ENCODE peak calls at places on chromosomes 5 and 9, in six cellular contexts. R, N, Z, M, E and J are unnamed samples.

GRCh38 chr9:90925581-90926257 is 124.1 kb downstream of the SYK start:
- DNase-seq in Z (no peak), N (no peak), M (no peak), E (no peak), R (no peak), J (no peak)

GRCh38 chr5:72314571-72315172 is 5.4 kb downstream of the MRPS27 start:
- DNase-seq in N (peak), R (no peak), M (peak), Z (no peak), E (peak), J (no peak)

GRCh38 chr5:159208508-159209437 is 580 bp downstream of the RNF145 start:
- DNase-seq in E (peak), M (peak), Z (peak), R (no peak), N (peak), J (no peak)

GRCh38 chr5:96026334-96027065 is 64.8 kb upstream of the ELL2 start:
- DNase-seq in E (no peak), N (no peak), M (no peak), R (no peak), Z (no peak), J (peak)

GRCh38 chr5:6266671-6267197 is 111.6 kb downstream of the MED10 start:
- DNase-seq in R (no peak), N (no peak), M (no peak), E (no peak), Z (no peak), J (no peak)

GRCh38 chr5:124662261-124662781 is 84.1 kb downstream of the ZNF608 start:
- DNase-seq in Z (no peak), N (no peak), M (peak), R (no peak), E (no peak), J (peak)

GRCh38 chr5:12016149-12016740 is 112.0 kb upstream of the CTNND2 start:
- DNase-seq in M (no peak), N (no peak), R (no peak), E (no peak), Z (peak), J (no peak)

GRCh38 chr5:139635606-139636206 is 12.4 kb upstream of the CXXC5 start:
- DNase-seq in Z (peak), E (peak), M (peak), N (peak), R (no peak), J (no peak)

GRCh38 chr5:63820557-63820956 is 141.7 kb downstream of the HTR1A start:
- DNase-seq in E (no peak), M (no peak), R (no peak), N (no peak), Z (no peak), J (no peak)

GRCh38 chr9:98860871-98861293 is 53.4 kb downstream of the GALNT12 start:
- DNase-seq in R (no peak), E (peak), M (peak), N (no peak), Z (no peak), J (no peak)

GRCh38 chr5:151659001-151659754 is 27.5 kb downstream of the SPARC start:
- DNase-seq in E (peak), R (peak), M (peak), N (peak), Z (peak), J (peak)

GRCh38 chr5:75651575-75651974 is 40.3 kb downstream of the ANKDD1B start:
- DNase-seq in R (no peak), E (no peak), M (no peak), N (no peak), Z (no peak), J (no peak)

GRCh38 chr5:150544606-150545219 is 36.8 kb downstream of the NDST1 start:
- DNase-seq in E (peak), M (peak), N (peak), R (peak), Z (peak), J (peak)

GRCh38 chr9:97923529-97924108 is 1.3 kb upstream of the TRMO start:
- DNase-seq in Z (peak), N (peak), R (peak), M (peak), E (peak), J (peak)

GRCh38 chr9:134032456-134033222 is 7.4 kb downstream of the BRD3OS start:
- DNase-seq in R (no peak), Z (no peak), N (no peak), E (no peak), M (no peak), J (no peak)

DNA sequence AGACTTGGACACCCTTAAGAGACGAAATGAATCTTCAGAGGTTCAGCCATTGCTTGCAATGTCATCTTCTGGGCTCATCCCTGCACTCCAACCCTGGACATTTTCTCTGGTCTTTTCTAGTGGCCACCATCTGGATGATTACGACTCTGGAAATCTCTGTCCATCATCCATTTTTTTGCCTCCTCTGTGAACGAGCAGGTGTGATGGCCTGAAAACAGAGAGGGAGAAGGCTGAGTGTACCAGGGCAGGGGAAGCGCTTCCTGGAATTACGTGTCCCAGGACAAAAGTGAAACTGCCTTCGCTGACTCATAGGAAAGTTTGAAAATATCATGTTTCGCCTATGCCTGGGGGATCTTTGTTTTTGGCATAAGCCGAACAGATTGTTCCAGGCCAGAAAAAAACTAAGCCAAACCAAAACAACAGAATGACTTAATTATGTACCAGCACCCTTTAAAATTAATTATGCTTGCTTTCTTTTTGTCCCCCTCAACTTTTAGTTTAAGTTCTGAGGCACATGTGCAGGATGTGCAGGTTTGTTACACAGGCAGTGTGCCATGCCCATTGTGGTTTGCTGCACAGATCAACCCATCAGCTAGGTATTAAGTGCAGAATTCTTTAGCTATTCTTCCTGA is 31.9 kb downstream of the ANKRD33B start:
- DNase-seq in Z (no peak), E (no peak), R (no peak), M (peak), N (peak), J (peak)
- H3K9ac ChIP-seq in Z (no peak), E (peak), R (no peak), M (peak), N (no peak), J (peak)

GRCh38 chr5:129996896-129997295 is 92.6 kb downstream of the CHSY3 start:
- DNase-seq in Z (no peak), M (no peak), N (no peak), R (no peak), E (no peak), J (no peak)

GRCh38 chr5:130002183-130002582 is 97.9 kb downstream of the CHSY3 start:
- DNase-seq in N (no peak), Z (no peak), E (no peak), R (no peak), M (no peak), J (no peak)

GRCh38 chr5:130002876-130003275 is 98.6 kb downstream of the CHSY3 start:
- DNase-seq in N (no peak), M (no peak), R (no peak), E (no peak), Z (no peak), J (no peak)

DNA sequence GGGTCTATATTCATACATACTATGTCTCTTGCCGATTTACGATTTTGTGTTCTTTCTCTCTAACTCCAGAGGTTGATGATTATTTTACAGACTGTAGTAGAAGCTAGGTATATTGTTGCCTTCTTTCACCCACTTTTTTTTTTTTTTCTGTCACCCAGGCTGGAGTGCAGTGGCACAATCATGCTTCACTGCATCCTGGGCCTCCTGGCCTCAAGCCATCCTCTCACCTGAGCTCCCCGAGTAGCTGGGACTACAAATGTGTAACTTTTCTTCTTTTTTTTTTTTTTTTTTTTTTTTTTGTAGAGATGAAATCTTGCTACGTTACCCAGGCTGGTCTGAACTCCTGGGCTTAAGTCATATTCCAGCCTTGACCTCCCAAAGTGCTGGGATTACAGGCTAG is 96.2 kb downstream of the CHSY3 start:
- DNase-seq in E (no peak), M (no peak), Z (no peak), N (no peak), R (no peak), J (no peak)
- TF ChIP-seq JUND in E (no peak), M (no peak), Z (no peak), N (no peak), R (no peak), J (no peak)

GRCh38 chr9:121887553-121888437 is 205.3 kb downstream of the TTLL11 start:
- DNase-seq in Z (no peak), M (no peak), N (no peak), R (no peak), E (peak), J (no peak)
- H3K9ac ChIP-seq in Z (no peak), M (no peak), N (no peak), R (no peak), E (peak), J (no peak)

DNA sequence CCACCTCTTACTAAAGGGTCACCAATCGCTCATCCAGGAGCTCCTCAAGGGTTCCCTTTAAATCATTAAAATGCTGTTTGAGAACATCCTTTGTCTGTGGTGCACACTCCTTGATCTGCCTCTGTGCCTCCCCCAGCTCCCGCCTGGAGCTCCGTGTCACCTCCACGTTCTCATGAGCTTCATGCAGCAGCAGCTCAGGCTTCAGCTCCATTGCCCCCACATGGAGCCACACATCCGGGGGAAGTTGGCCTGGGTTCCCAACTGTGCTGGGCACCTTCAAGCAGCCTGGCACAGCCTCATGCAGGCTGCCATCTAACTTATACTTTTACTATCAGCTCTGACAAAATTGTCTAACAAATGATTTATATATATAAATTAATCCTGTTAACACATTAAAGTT is 585.8 kb upstream of the FAM174A start:
- DNase-seq in M (no peak), Z (no peak), R (no peak), N (no peak), E (no peak), J (no peak)
- TF ChIP-seq JUND in M (no peak), Z (no peak), R (no peak), N (no peak), E (no peak), J (no peak)

GRCh38 chr9:81417299-81417675 is 272.1 kb downstream of the TLE1 start:
- DNase-seq in N (no peak), E (no peak), Z (no peak), R (no peak), M (no peak), J (no peak)
- H3K9ac ChIP-seq in N (no peak), E (no peak), Z (no peak), R (no peak), M (no peak), J (no peak)

GRCh38 chr9:4137234-4137633 is 162.6 kb downstream of the GLIS3 start:
- DNase-seq in N (peak), M (no peak), E (no peak), Z (no peak), R (no peak), J (peak)

GRCh38 chr9:4138781-4139180 is 161.1 kb downstream of the GLIS3 start:
- DNase-seq in R (no peak), E (no peak), M (no peak), N (no peak), Z (no peak), J (no peak)

GRCh38 chr9:4138180-4138579 is 161.7 kb downstream of the GLIS3 start:
- DNase-seq in M (no peak), E (no peak), R (no peak), N (no peak), Z (no peak), J (no peak)

GRCh38 chr9:4137755-4138154 is 162.1 kb downstream of the GLIS3 start:
- DNase-seq in N (no peak), R (no peak), M (no peak), Z (no peak), E (no peak), J (no peak)

GRCh38 chr9:4139201-4139600 is 160.7 kb downstream of the GLIS3 start:
- DNase-seq in Z (no peak), M (no peak), N (no peak), R (no peak), E (no peak), J (no peak)
- TF ChIP-seq JUND in Z (no peak), M (no peak), N (no peak), R (no peak), E (no peak), J (no peak)